ENCODE peak calls at places on chromosomes 6 and 20, in eight cellular contexts. A, O, Q, S, Z, G, M and J are unnamed samples.

GRCh38 chr6:39964530-39964929 is 30.3 kb upstream of the MOCS1 start:
- DNase-seq in A (no peak), O (no peak), Q (no peak), S (no peak), Z (no peak), G (no peak), M (no peak), J (no peak)

GRCh38 chr20:1877604-1878195 is 17.5 kb upstream of the SIRPA start:
- DNase-seq in A (no peak), O (no peak), Q (no peak), S (no peak), Z (no peak), G (no peak), M (no peak), J (no peak)

GRCh38 chr20:36461600-36462439 is 79.5 kb upstream of the MYL9 start:
- DNase-seq in A (peak; percentile 17), O (peak; percentile 13), Q (peak; percentile 60), S (peak; percentile 76), Z (peak; percentile 43), G (peak; percentile 63), M (peak; percentile 67), J (peak; percentile 75)

GRCh38 chr6:78868124-78868523 is 773 bp downstream of the IRAK1BP1 start:
- DNase-seq in A (no peak), O (no peak), Q (no peak), S (no peak), Z (no peak), G (no peak), M (no peak), J (no peak)

GRCh38 chr20:41428285-41428684 is 61.7 kb upstream of the EMILIN3 start:
- DNase-seq in A (no peak), O (no peak), Q (no peak), S (no peak), Z (peak; percentile 52), G (no peak), M (peak; percentile 22), J (no peak)

GRCh38 chr6:25083784-25084507 is 148.2 kb upstream of the RIPOR2 start:
- DNase-seq in A (no peak), O (no peak), Q (no peak), S (no peak), Z (no peak), G (no peak), M (no peak), J (no peak)

GRCh38 chr6:121436966-121437756 is 1.7 kb downstream of the GJA1 start:
- DNase-seq in A (no peak), O (no peak), Q (peak; percentile 14), S (no peak), Z (no peak), G (no peak), M (peak; percentile 68), J (peak; percentile 58)

GRCh38 chr6:109767961-109768360 is 76.9 kb downstream of the FIG4 start:
- DNase-seq in A (no peak), O (no peak), Q (no peak), S (no peak), Z (no peak), G (no peak), M (peak; percentile 54), J (no peak)

GRCh38 chr20:9506964-9507369 is 7.4 kb upstream of the LAMP5 start:
- DNase-seq in A (no peak), O (no peak), Q (no peak), S (no peak), Z (no peak), G (no peak), M (no peak), J (no peak)

GRCh38 chr6:42831237-42831636 is 48.2 kb upstream of the RPL7L1 start:
- DNase-seq in A (no peak), O (no peak), Q (no peak), S (no peak), Z (no peak), G (no peak), M (no peak), J (no peak)

GRCh38 chr6:34572585-34572984 is 16.5 kb upstream of the SPDEF start:
- DNase-seq in A (no peak), O (no peak), Q (no peak), S (no peak), Z (no peak), G (no peak), M (no peak), J (no peak)

GRCh38 chr6:85464260-85464644 is 14.4 kb downstream of the NT5E start:
- DNase-seq in A (no peak), O (no peak), Q (no peak), S (no peak), Z (no peak), G (no peak), M (peak; percentile 97), J (no peak)

GRCh38 chr20:57474191-57474590 is 50.7 kb downstream of the CTCFL start:
- DNase-seq in A (no peak), O (no peak), Q (no peak), S (no peak), Z (no peak), G (no peak), M (no peak), J (no peak)

GRCh38 chr20:45047581-45048119 is 53.3 kb downstream of the KCNS1 start:
- DNase-seq in A (no peak), O (no peak), Q (no peak), S (no peak), Z (no peak), G (no peak), M (no peak), J (no peak)

GRCh38 chr20:62430871-62431447 is 3.6 kb upstream of the RBBP8NL start:
- DNase-seq in A (no peak), O (no peak), Q (no peak), S (no peak), Z (no peak), G (no peak), M (no peak), J (no peak)

DNA sequence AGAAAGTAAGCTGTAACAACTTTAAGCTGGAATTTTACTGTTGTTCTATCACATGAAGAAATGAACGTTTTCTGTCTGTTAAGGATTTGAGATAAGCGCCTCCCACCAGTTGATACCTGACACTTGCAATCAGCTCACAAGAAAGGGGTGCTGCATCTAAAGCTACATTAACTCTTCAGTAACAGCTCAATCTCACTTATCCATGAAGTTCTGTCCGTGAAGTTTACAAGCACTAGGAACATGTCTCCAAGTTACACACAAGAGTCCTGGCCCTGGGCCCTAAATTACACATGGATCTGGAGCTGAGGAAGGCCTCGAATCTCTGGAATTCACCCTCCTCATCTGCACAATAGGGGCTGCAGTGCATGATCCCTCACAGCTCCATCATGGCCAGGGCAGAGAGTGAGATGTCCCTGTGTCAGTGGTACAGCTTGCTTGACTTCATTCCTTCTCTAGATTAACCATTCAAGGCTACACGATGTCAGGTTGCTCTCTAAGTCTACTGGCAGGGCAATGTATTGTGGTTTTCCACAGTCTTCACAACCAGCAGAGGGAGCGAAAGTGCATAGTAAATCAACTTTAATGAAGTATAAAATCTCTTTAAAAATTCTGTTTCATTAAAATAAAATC is 182.4 kb upstream of the MCHR2 start:
- DNase-seq in A (no peak), O (no peak), Q (no peak), S (no peak), Z (no peak), G (no peak), M (peak; percentile 77), J (no peak)
- H3K4me3 ChIP-seq in A (no peak overlapping the region), O (no peak overlapping the region), Q (no peak overlapping the region), S (no peak overlapping the region), Z (no peak overlapping the region), G (no peak overlapping the region), M (no peak overlapping the region), J (no peak overlapping the region)

DNA sequence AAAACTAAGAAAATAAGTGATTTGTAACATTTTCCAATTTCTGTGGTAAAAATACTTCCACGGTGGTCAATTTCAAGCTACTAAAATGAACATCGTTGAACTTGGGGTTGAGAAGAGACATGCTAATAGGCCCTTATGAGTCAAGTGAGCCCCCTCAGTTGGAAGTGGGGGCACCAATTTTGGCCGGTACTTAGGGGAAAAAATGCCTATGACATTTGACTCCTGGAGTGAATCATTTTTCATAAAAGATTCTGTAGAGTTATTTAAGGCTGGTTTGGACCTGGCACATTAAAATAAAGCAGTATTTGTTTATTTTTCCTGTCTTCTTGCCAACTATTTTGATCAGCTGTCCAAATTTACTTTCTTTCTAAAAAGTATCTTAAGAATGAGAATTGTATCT is 32.4 kb upstream of the CAP2 start:
- DNase-seq in A (no peak), O (no peak), Q (no peak), S (no peak), Z (no peak), G (no peak), M (no peak), J (no peak)
- H3K4me1 ChIP-seq in A (no peaks in the 10 kb centered on the region), O (no peaks in the 10 kb centered on the region), Q (no peaks in the 10 kb centered on the region), S (no peaks in the 10 kb centered on the region), Z (no peaks in the 10 kb centered on the region), G (no peaks in the 10 kb centered on the region), M (no peaks in the 10 kb centered on the region), J (no peaks in the 10 kb centered on the region)

DNA sequence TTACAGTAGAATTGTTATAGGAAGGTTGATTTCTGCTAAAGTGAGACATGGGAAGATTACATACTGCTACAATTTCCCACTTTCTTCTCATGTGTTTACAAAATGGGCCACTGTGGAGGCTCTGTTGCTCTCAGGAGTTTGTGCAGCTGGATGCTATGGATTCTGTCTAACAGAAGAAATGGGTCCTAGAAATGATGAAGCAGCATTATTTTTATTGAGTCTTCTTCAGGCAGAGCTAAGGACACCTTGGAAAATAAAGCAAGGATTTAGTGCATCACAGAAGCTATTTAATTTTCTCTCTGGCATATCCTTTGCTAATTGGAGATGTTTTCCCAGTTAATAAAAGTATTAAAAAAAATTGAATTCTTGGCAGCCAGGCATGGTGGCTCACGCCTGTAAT is 29.2 kb downstream of the CCDC170 start:
- DNase-seq in A (no peak), O (no peak), Q (no peak), S (no peak), Z (no peak), G (no peak), M (no peak), J (no peak)
- H3K9me3 ChIP-seq in A (no peaks in the 10 kb centered on the region), O (no peaks in the 10 kb centered on the region), Q (peaks cover 5% of the 10 kb centered on the region), S (no peaks in the 10 kb centered on the region), Z (peaks cover 25% of the 10 kb centered on the region), G (peaks cover 40% of the 10 kb centered on the region), M (no peaks in the 10 kb centered on the region), J (no peaks in the 10 kb centered on the region)

GRCh38 chr20:60053813-60054190 is 95.6 kb downstream of the CDH26 start:
- DNase-seq in A (no peak), O (no peak), Q (no peak), S (no peak), Z (no peak), G (no peak), M (no peak), J (no peak)

GRCh38 chr20:60056345-60057122 is 98.3 kb downstream of the CDH26 start:
- DNase-seq in A (no peak), O (no peak), Q (no peak), S (no peak), Z (no peak), G (no peak), M (no peak), J (no peak)

GRCh38 chr20:60054716-60055371 is 96.6 kb downstream of the CDH26 start:
- DNase-seq in A (no peak), O (no peak), Q (no peak), S (no peak), Z (no peak), G (no peak), M (no peak), J (no peak)

GRCh38 chr20:60057123-60057865 is 99.1 kb downstream of the CDH26 start:
- DNase-seq in A (peak; percentile 48), O (peak; percentile 42), Q (peak; percentile 52), S (no peak), Z (peak; percentile 68), G (no peak), M (peak; percentile 70), J (peak; percentile 69)

DNA sequence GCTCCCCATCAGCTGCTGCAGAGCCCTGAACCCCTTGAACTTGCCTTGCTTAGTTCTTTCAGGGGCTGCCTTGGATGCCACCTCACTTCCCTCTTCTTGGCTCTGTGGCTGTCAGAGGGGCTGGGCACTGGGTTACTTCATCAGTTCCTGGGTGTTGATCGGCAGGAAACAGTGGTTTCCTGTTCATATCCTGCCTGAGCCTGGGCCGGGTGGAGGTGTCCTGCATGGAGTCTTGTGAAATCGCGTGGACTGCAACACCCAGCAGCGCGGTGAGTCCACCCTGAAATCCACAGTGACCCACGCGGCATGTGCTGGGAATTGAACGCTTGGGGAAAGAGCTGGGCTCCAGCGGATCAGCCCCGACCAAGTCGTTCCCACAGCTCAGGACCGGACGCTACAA is 97.5 kb downstream of the CDH26 start:
- DNase-seq in A (peak; percentile 47), O (no peak), Q (peak; percentile 41), S (peak; percentile 76), Z (peak; percentile 41), G (no peak), M (peak; percentile 10), J (peak; percentile 85)
- H3K4me3 ChIP-seq in A (peak overlapping the region; percentile 58), O (peak overlapping the region; percentile 20), Q (no peak overlapping the region), S (no peak overlapping the region), Z (peak overlapping the region; percentile 85), G (no peak overlapping the region), M (no peak overlapping the region), J (peak overlapping the region; percentile 32)